ENCODE peak calls at places on chromosomes 6 and 20, in ten cellular contexts. T is brain microvascular endothelial cell; D is NCI-H345; A is uterus; P is activated T-cell treated with anti-CD3 and anti-CD28 coated beads, Interleukin-2, amount 50 U/mL, for 72 hours; U is putamen; R is HFF-Myc; X is EL; N is cardiac fibroblast; B is D341Med. F is an unnamed sample.

GRCh38 chr20:62025832-62026563 is 39.7 kb downstream of the TAF4 start:
- DNase-seq in T (peak), D (no peak), A (peak), P (peak), U (peak), R (peak), X (peak), N (peak), B (no peak), F (peak)

GRCh38 chr6:107009499-107009898 is 18.5 kb upstream of the MTRES1 start:
- DNase-seq in T (no peak), D (no peak), A (no peak), P (no peak), U (no peak), R (no peak), X (no peak), N (no peak), B (no peak), F (no peak)

GRCh38 chr20:5696011-5696559 is 54.1 kb upstream of the SHLD1 start:
- DNase-seq in T (peak), D (no peak), A (no peak), P (no peak), U (no peak), R (peak), X (peak), N (peak), B (no peak), F (no peak)

GRCh38 chr6:164133095-164133494 is 718.6 kb downstream of the QKI start:
- DNase-seq in T (peak), D (no peak), A (no peak), P (no peak), U (no peak), R (no peak), X (peak), N (peak), B (no peak), F (no peak)

GRCh38 chr6:44113396-44113795 is 13.9 kb downstream of the MRPL14 start:
- DNase-seq in T (no peak), D (no peak), A (no peak), P (no peak), U (no peak), R (no peak), X (no peak), N (no peak), B (no peak), F (no peak)

GRCh38 chr6:170294813-170295518 is 4.1 kb upstream of the DLL1 start:
- DNase-seq in T (no peak), D (peak), A (no peak), P (peak), U (no peak), R (no peak), X (no peak), N (no peak), B (no peak), F (peak)

GRCh38 chr6:3876131-3876530 is 27.0 kb downstream of the FAM50B start:
- DNase-seq in T (no peak), D (no peak), A (peak), P (no peak), U (no peak), R (no peak), X (no peak), N (peak), B (no peak), F (no peak)

GRCh38 chr6:157388924-157389323 is 7.9 kb downstream of the ZDHHC14 start:
- DNase-seq in T (no peak), D (no peak), A (no peak), P (no peak), U (no peak), R (no peak), X (no peak), N (no peak), B (no peak), F (no peak)

GRCh38 chr20:54502179-54502578 is 26.8 kb downstream of the DOK5 start:
- DNase-seq in T (no peak), D (no peak), A (no peak), P (no peak), U (no peak), R (no peak), X (no peak), N (peak), B (no peak), F (no peak)

GRCh38 chr6:142400495-142400894 is 98.7 kb downstream of the ADGRG6 start:
- DNase-seq in T (peak), D (peak), A (no peak), P (no peak), U (no peak), R (no peak), X (peak), N (peak), B (no peak), F (no peak)

GRCh38 chr6:15324427-15324985 is 78.6 kb downstream of the JARID2 start:
- DNase-seq in T (no peak), D (no peak), A (no peak), P (no peak), U (no peak), R (no peak), X (no peak), N (no peak), B (no peak), F (no peak)

GRCh38 chr6:138970159-138970558 is 17.9 kb downstream of the REPS1 start:
- DNase-seq in T (no peak), D (no peak), A (no peak), P (no peak), U (no peak), R (no peak), X (no peak), N (no peak), B (no peak), F (no peak)

GRCh38 chr6:2029952-2030351 is 215.5 kb downstream of the GMDS start:
- DNase-seq in T (no peak), D (no peak), A (no peak), P (no peak), U (no peak), R (no peak), X (no peak), N (no peak), B (no peak), F (no peak)

GRCh38 chr20:8315639-8316573 is 183.8 kb downstream of the PLCB1 start:
- DNase-seq in T (no peak), D (no peak), A (no peak), P (no peak), U (no peak), R (no peak), X (no peak), N (no peak), B (no peak), F (no peak)

GRCh38 chr6:87277123-87277522 is 45.3 kb upstream of the SMIM8 start:
- DNase-seq in T (peak), D (peak), A (no peak), P (no peak), U (no peak), R (no peak), X (peak), N (peak), B (no peak), F (no peak)

GRCh38 chr6:12567682-12568081 is 148.9 kb upstream of the PHACTR1 start:
- DNase-seq in T (no peak), D (no peak), A (no peak), P (no peak), U (no peak), R (no peak), X (no peak), N (no peak), B (no peak), F (no peak)

GRCh38 chr20:20463933-20464374 is 96.0 kb downstream of the INSM1 start:
- DNase-seq in T (no peak), D (peak), A (no peak), P (no peak), U (peak), R (no peak), X (no peak), N (peak), B (no peak), F (peak)

GRCh38 chr6:26175428-26176181 is 88.4 kb downstream of the HFE start:
- DNase-seq in T (peak), D (peak), A (no peak), P (peak), U (no peak), R (peak), X (peak), N (peak), B (peak), F (peak)

GRCh38 chr6:169341065-169341464 is 87.4 kb upstream of the THBS2 start:
- DNase-seq in T (no peak), D (no peak), A (no peak), P (no peak), U (no peak), R (no peak), X (no peak), N (no peak), B (no peak), F (no peak)

GRCh38 chr20:35135867-35136586 is 11.1 kb downstream of the EDEM2 start:
- DNase-seq in T (no peak), D (no peak), A (no peak), P (no peak), U (no peak), R (no peak), X (peak), N (peak), B (no peak), F (no peak)

GRCh38 chr20:32982617-32983458 is 21.4 kb downstream of the SUN5 start:
- DNase-seq in T (no peak), D (peak), A (no peak), P (no peak), U (peak), R (no peak), X (no peak), N (no peak), B (peak), F (no peak)

GRCh38 chr20:58542411-58543095 is 27.4 kb upstream of the APCDD1L start:
- DNase-seq in T (no peak), D (no peak), A (no peak), P (peak), U (no peak), R (no peak), X (peak), N (peak), B (no peak), F (no peak)

GRCh38 chr20:58374906-58375760 is 13.9 kb upstream of the VAPB start:
- DNase-seq in T (peak), D (no peak), A (no peak), P (no peak), U (no peak), R (no peak), X (peak), N (peak), B (no peak), F (no peak)

GRCh38 chr6:341914-342831 is 49.4 kb upstream of the IRF4 start:
- DNase-seq in T (no peak), D (no peak), A (no peak), P (peak), U (no peak), R (no peak), X (no peak), N (no peak), B (no peak), F (peak)

GRCh38 chr20:64145458-64146300 is 18.6 kb upstream of the MYT1 start:
- DNase-seq in T (no peak), D (no peak), A (no peak), P (no peak), U (no peak), R (no peak), X (no peak), N (no peak), B (no peak), F (no peak)

GRCh38 chr20:1811621-1812498 is 83.3 kb upstream of the SIRPA start:
- DNase-seq in T (no peak), D (no peak), A (no peak), P (no peak), U (peak), R (no peak), X (no peak), N (no peak), B (peak), F (no peak)

GRCh38 chr6:53912661-53913060 is 117.9 kb downstream of the LRRC1 start:
- DNase-seq in T (no peak), D (no peak), A (no peak), P (no peak), U (no peak), R (no peak), X (no peak), N (no peak), B (no peak), F (no peak)

GRCh38 chr6:1389791-1390070 is 355 bp downstream of the FOXF2 start:
- DNase-seq in T (no peak), D (no peak), A (no peak), P (no peak), U (no peak), R (no peak), X (no peak), N (no peak), B (no peak), F (no peak)

GRCh38 chr20:17556842-17557674 is 12.8 kb upstream of the DSTN start:
- DNase-seq in T (no peak), D (peak), A (peak), P (no peak), U (no peak), R (no peak), X (peak), N (no peak), B (peak), F (no peak)

GRCh38 chr20:45138451-45139300 is 14.4 kb upstream of the WFDC12 start:
- DNase-seq in T (no peak), D (peak), A (no peak), P (peak), U (no peak), R (no peak), X (peak), N (peak), B (peak), F (peak)

GRCh38 chr6:149060985-149061760 is 256.3 kb upstream of the TAB2 start:
- DNase-seq in T (peak), D (peak), A (no peak), P (no peak), U (no peak), R (peak), X (peak), N (peak), B (no peak), F (no peak)

GRCh38 chr6:11143394-11144371 is 32.2 kb upstream of the ERVFRD-1 start:
- DNase-seq in T (peak), D (no peak), A (peak), P (peak), U (no peak), R (peak), X (peak), N (peak), B (no peak), F (no peak)